ENCODE peak calls at places on chromosome 15, in six cellular contexts. K is RWPE1; R is activated CD4-positive, alpha-beta T cell treated with anti-CD3 and anti-CD28 coated beads, Interleukin-2, amount 10 ng/mL, durations not matched to agents 24 days and 14 days; L is stimulated activated CD8-positive, alpha-beta memory T cell treated with anti-CD3 and anti-CD28 coated beads, Interleukin-4, amount 100 ng/mL, for 24 hours; G is skeletal muscle cell; M is Kasumi-1. U is an unnamed sample.

GRCh38 chr15:56568466-56569167 is 103.7 kb upstream of the MNS1 start:
- DNase-seq in M (no peak), K (no peak), G (no peak), R (no peak), L (no peak), U (no peak)

GRCh38 chr15:25799906-25800700 is 63.0 kb downstream of the ATP10A start:
- DNase-seq in K (no peak), L (no peak), R (no peak), M (no peak), G (no peak), U (no peak)

GRCh38 chr15:75362642-75363249 is 5.7 kb downstream of the MAN2C1 start:
- DNase-seq in M (no peak), L (no peak), K (no peak), G (no peak), R (no peak), U (no peak)

GRCh38 chr15:63517614-63518013 is 13.2 kb downstream of the USP3 start:
- DNase-seq in L (no peak), K (no peak), R (no peak), G (no peak), M (no peak), U (no peak)

GRCh38 chr15:57235186-57235585 is 141.1 kb upstream of the CGNL1 start:
- DNase-seq in K (no peak), L (no peak), G (no peak), R (no peak), M (no peak), U (no peak)

GRCh38 chr15:99181544-99181943 is 67.8 kb downstream of the TTC23 start:
- DNase-seq in G (no peak), R (no peak), L (no peak), K (no peak), M (no peak), U (no peak)

GRCh38 chr15:72368315-72368714 is 7.5 kb downstream of the HEXA start:
- DNase-seq in R (no peak), L (no peak), M (peak; percentile 41), K (no peak), G (no peak), U (no peak)

GRCh38 chr15:63708141-63708772 is 111.1 kb downstream of the FBXL22 start:
- DNase-seq in K (no peak), G (no peak), M (peak; percentile 13), L (no peak), R (peak; percentile 63), U (no peak)

GRCh38 chr15:88920186-88920891 is 7.2 kb upstream of the MFGE8 start:
- DNase-seq in M (no peak), R (peak; percentile 57), L (no peak), K (no peak), G (peak; percentile 48), U (no peak)

GRCh38 chr15:32685576-32685975 is 32.2 kb upstream of the GREM1 start:
- DNase-seq in K (no peak), G (peak; percentile 86), L (no peak), R (no peak), M (no peak), U (no peak)

GRCh38 chr15:99704444-99704838 is 28.8 kb downstream of the LYSMD4 start:
- DNase-seq in M (peak; percentile 86), K (peak; percentile 65), L (no peak), R (peak; percentile 89), G (peak; percentile 54), U (peak; percentile 28)

GRCh38 chr15:99967841-99968371 is 234.7 kb upstream of the LYSMD4 start:
- DNase-seq in R (no peak), L (no peak), G (no peak), M (no peak), K (peak; percentile 97), U (no peak)

GRCh38 chr15:69064649-69065048 is 50.2 kb downstream of the NOX5 start:
- DNase-seq in K (no peak), M (no peak), L (no peak), R (no peak), G (no peak), U (no peak)

GRCh38 chr15:92908369-92909057 is 8.4 kb downstream of the CHD2 start:
- DNase-seq in G (no peak), K (no peak), R (peak; percentile 56), M (no peak), L (no peak), U (no peak)

GRCh38 chr15:62275818-62276217 is 110.7 kb upstream of the C2CD4B start:
- DNase-seq in K (no peak), M (no peak), G (no peak), R (no peak), L (no peak), U (no peak)

GRCh38 chr15:89878323-89878722 is 15.5 kb downstream of the AP3S2 start:
- DNase-seq in R (no peak), M (no peak), G (no peak), L (no peak), K (no peak), U (no peak)

GRCh38 chr15:69317392-69317841 is 18.7 kb downstream of the PAQR5 start:
- DNase-seq in K (no peak), R (no peak), G (no peak), L (no peak), M (no peak), U (no peak)

GRCh38 chr15:96332854-96333193 is 2.3 kb downstream of the NR2F2 start:
- DNase-seq in K (no peak), M (no peak), L (no peak), G (no peak), R (no peak), U (no peak)

GRCh38 chr15:79352206-79352605 is 41.3 kb downstream of the TMED3 start:
- DNase-seq in M (no peak), G (no peak), K (no peak), L (no peak), R (no peak), U (no peak)

GRCh38 chr15:69951511-69952209 is 146.1 kb downstream of the TLE3 start:
- DNase-seq in K (peak; percentile 20), L (no peak), R (no peak), G (no peak), M (no peak), U (no peak)

GRCh38 chr15:31857194-31857593 is 173.1 kb upstream of the CHRNA7 start:
- DNase-seq in R (peak; percentile 45), L (no peak), K (no peak), G (no peak), M (no peak), U (no peak)

GRCh38 chr15:88465633-88466219 is 1.5 kb downstream of the MRPL46 start:
- DNase-seq in R (no peak), L (no peak), M (no peak), K (peak; percentile 61), G (peak; percentile 46), U (no peak)

GRCh38 chr15:47516576-47517371 is 200.5 kb upstream of the SEMA6D start:
- DNase-seq in K (peak; percentile 17), R (no peak), M (no peak), G (peak; percentile 41), L (no peak), U (no peak)

GRCh38 chr15:56098230-56098899 is 105.0 kb upstream of the NEDD4 start:
- DNase-seq in M (no peak), R (no peak), L (no peak), K (peak; percentile 5), G (no peak), U (no peak)

GRCh38 chr15:49918106-49918505 is 200.9 kb downstream of the ATP8B4 start:
- DNase-seq in R (no peak), G (peak; percentile 41), K (no peak), L (no peak), M (no peak), U (no peak)

GRCh38 chr15:63909819-63910437 is 76.2 kb upstream of the HERC1 start:
- DNase-seq in G (peak; percentile 40), L (no peak), K (no peak), M (no peak), R (no peak), U (peak; percentile 56)

GRCh38 chr15:67750371-67750770 is 74.9 kb upstream of the SKOR1 start:
- DNase-seq in K (no peak), M (no peak), R (no peak), L (no peak), G (peak; percentile 15), U (no peak)

GRCh38 chr15:88613074-88613944 is 7.8 kb upstream of the AEN start:
- DNase-seq in G (no peak), L (no peak), M (no peak), K (no peak), R (peak; percentile 40), U (no peak)

GRCh38 chr15:95262866-95263564 is 1031.7 kb downstream of the MCTP2 start:
- DNase-seq in G (no peak), K (no peak), R (no peak), M (no peak), L (no peak), U (no peak)

GRCh38 chr15:70720228-70721016 is 42.9 kb downstream of the UACA start:
- DNase-seq in M (no peak), G (no peak), L (no peak), R (no peak), K (no peak), U (no peak)

GRCh38 chr15:81407679-81408078 is 33.7 kb upstream of the TMC3 start:
- DNase-seq in K (no peak), R (no peak), M (no peak), L (no peak), G (no peak), U (no peak)

GRCh38 chr15:86591994-86592746 is 512.5 kb downstream of the AGBL1 start:
- DNase-seq in K (no peak), L (no peak), G (no peak), R (no peak), M (no peak), U (no peak)

GRCh38 chr15:70491641-70492040 is 271.7 kb downstream of the UACA start:
- DNase-seq in M (no peak), K (no peak), R (peak; percentile 66), L (no peak), G (no peak), U (no peak)